ENCODE peak calls at places on chromosomes 13 and 19, in nine cellular contexts. G is spleen, Z is endothelial cell, P is psoas muscle, Q is pancreas, U is tibial nerve, F is brain microvascular endothelial cell, D is prostate gland, K is heart left ventricle. H is an unnamed sample.

GRCh38 chr13:96963786-96964475 is 30.3 kb downstream of the OXGR1 start:
- DNase-seq in G (no peak), Z (no peak), P (no peak), Q (no peak), U (no peak), F (no peak), D (no peak), K (no peak), H (no peak)

GRCh38 chr19:10871711-10872550 is 578 bp downstream of the CARM1 start:
- DNase-seq in G (peak), Z (peak), P (peak), Q (peak), U (no peak), F (no peak), D (no peak), K (peak), H (no peak)

GRCh38 chr13:95275322-95276118 is 25.7 kb downstream of the ABCC4 start:
- DNase-seq in G (no peak), Z (no peak), P (no peak), Q (no peak), U (no peak), F (no peak), D (no peak), K (no peak), H (no peak)

GRCh38 chr13:39296193-39296592 is 257.9 kb downstream of the NHLRC3 start:
- DNase-seq in G (no peak), Z (no peak), P (no peak), Q (no peak), U (no peak), F (no peak), D (no peak), K (no peak), H (no peak)

GRCh38 chr13:91726666-91727065 is 328.2 kb downstream of the GPC5 start:
- DNase-seq in G (no peak), Z (no peak), P (no peak), Q (no peak), U (no peak), F (no peak), D (no peak), K (no peak), H (no peak)

GRCh38 chr13:82717249-82717648 is 1165.0 kb downstream of the SLITRK1 start:
- DNase-seq in G (no peak), Z (no peak), P (no peak), Q (no peak), U (no peak), F (peak), D (no peak), K (no peak), H (no peak)

GRCh38 chr13:73715910-73716257 is 418.3 kb downstream of the KLF12 start:
- DNase-seq in G (no peak), Z (no peak), P (no peak), Q (no peak), U (no peak), F (no peak), D (no peak), K (no peak), H (no peak)

GRCh38 chr19:15672580-15673175 is at the start of gene CYP4F12:
- DNase-seq in G (peak), Z (no peak), P (peak), Q (peak), U (peak), F (no peak), D (peak), K (peak), H (peak)

GRCh38 chr19:45765365-45766292 is 3.4 kb downstream of the SIX5 start:
- DNase-seq in G (no peak), Z (no peak), P (no peak), Q (peak), U (no peak), F (no peak), D (no peak), K (peak), H (no peak)

GRCh38 chr19:27752530-27753184 is 1460.3 kb downstream of the UQCRFS1 start:
- DNase-seq in G (no peak), Z (no peak), P (no peak), Q (no peak), U (no peak), F (no peak), D (no peak), K (no peak), H (no peak)

GRCh38 chr13:101845501-101846012 is 393.1 kb downstream of the ITGBL1 start:
- DNase-seq in G (no peak), Z (no peak), P (no peak), Q (no peak), U (no peak), F (peak), D (no peak), K (no peak), H (no peak)

GRCh38 chr13:98567140-98567539 is 9.8 kb downstream of the STK24 start:
- DNase-seq in G (no peak), Z (no peak), P (no peak), Q (no peak), U (no peak), F (no peak), D (no peak), K (no peak), H (no peak)

GRCh38 chr19:9498183-9498902 is at the start of gene ZNF560:
- DNase-seq in G (no peak), Z (no peak), P (no peak), Q (no peak), U (no peak), F (peak), D (no peak), K (no peak), H (no peak)

GRCh38 chr19:27674701-27675100 is 1538.2 kb downstream of the UQCRFS1 start:
- DNase-seq in G (no peak), Z (no peak), P (no peak), Q (no peak), U (no peak), F (no peak), D (no peak), K (no peak), H (no peak)

GRCh38 chr13:46165485-46166220 is 16.3 kb downstream of the LCP1 start:
- DNase-seq in G (no peak), Z (no peak), P (no peak), Q (no peak), U (no peak), F (peak), D (no peak), K (no peak), H (no peak)

GRCh38 chr19:46069841-46070341 is 29.1 kb upstream of the IGFL4 start:
- DNase-seq in G (no peak), Z (no peak), P (no peak), Q (no peak), U (no peak), F (peak), D (no peak), K (no peak), H (no peak)

GRCh38 chr19:1065606-1066109 is 1.3 kb upstream of the ARHGAP45 start:
- DNase-seq in G (peak), Z (no peak), P (no peak), Q (no peak), U (no peak), F (no peak), D (no peak), K (no peak), H (no peak)

GRCh38 chr19:1466018-1466460 is 13.0 kb downstream of the C19orf25 start:
- DNase-seq in G (peak), Z (no peak), P (peak), Q (no peak), U (no peak), F (no peak), D (no peak), K (peak), H (no peak)

GRCh38 chr19:35793381-35794165 is 18.2 kb downstream of the ARHGAP33 start:
- DNase-seq in G (no peak), Z (no peak), P (no peak), Q (no peak), U (no peak), F (peak), D (no peak), K (no peak), H (no peak)

GRCh38 chr13:102770435-102770834 is 3.2 kb downstream of the TEX30 start:
- DNase-seq in G (no peak), Z (no peak), P (no peak), Q (no peak), U (no peak), F (no peak), D (no peak), K (no peak), H (no peak)

GRCh38 chr19:1590641-1591397 is 1.8 kb downstream of the MBD3 start:
- DNase-seq in G (no peak), Z (no peak), P (no peak), Q (no peak), U (no peak), F (no peak), D (no peak), K (no peak), H (no peak)

GRCh38 chr19:32866564-32867265 is 2.9 kb downstream of the SLC7A9 start:
- DNase-seq in G (peak), Z (no peak), P (peak), Q (no peak), U (no peak), F (no peak), D (no peak), K (no peak), H (no peak)

GRCh38 chr19:51712461-51713081 is 11.2 kb downstream of the HAS1 start:
- DNase-seq in G (no peak), Z (peak), P (no peak), Q (no peak), U (no peak), F (no peak), D (no peak), K (no peak), H (no peak)

GRCh38 chr19:51688665-51689571 is 4.2 kb upstream of the SPACA6 start:
- DNase-seq in G (peak), Z (peak), P (peak), Q (peak), U (peak), F (peak), D (peak), K (peak), H (peak)

GRCh38 chr19:863305-863620 is 3.8 kb downstream of the CFD start:
- DNase-seq in G (no peak), Z (no peak), P (no peak), Q (no peak), U (no peak), F (no peak), D (no peak), K (no peak), H (no peak)

GRCh38 chr19:3270908-3271307 is 46.4 kb downstream of the CELF5 start:
- DNase-seq in G (no peak), Z (peak), P (no peak), Q (no peak), U (no peak), F (peak), D (no peak), K (no peak), H (no peak)

GRCh38 chr19:21569497-21569870 is 64.1 kb downstream of the ZNF429 start:
- DNase-seq in G (no peak), Z (no peak), P (no peak), Q (peak), U (no peak), F (no peak), D (no peak), K (no peak), H (no peak)

GRCh38 chr13:29976535-29976934 is 126.1 kb upstream of the UBL3 start:
- DNase-seq in G (no peak), Z (no peak), P (no peak), Q (no peak), U (no peak), F (no peak), D (no peak), K (no peak), H (no peak)

GRCh38 chr13:109856350-109856749 is 70.0 kb upstream of the IRS2 start:
- DNase-seq in G (no peak), Z (no peak), P (no peak), Q (no peak), U (no peak), F (no peak), D (no peak), K (no peak), H (no peak)
- TF ChIP-seq CTCF in G (no peak), Z (no peak), P (no peak), Q (no peak), U (no peak), F (no peak), D (no peak), K (no peak), H (no peak)

GRCh38 chr13:113448545-113448884 is 4.8 kb downstream of the ADPRHL1 start:
- DNase-seq in G (no peak), Z (no peak), P (peak), Q (no peak), U (no peak), F (no peak), D (no peak), K (peak), H (no peak)

GRCh38 chr13:113447596-113447995 is 5.7 kb downstream of the ADPRHL1 start:
- DNase-seq in G (no peak), Z (no peak), P (peak), Q (no peak), U (no peak), F (no peak), D (no peak), K (no peak), H (no peak)

GRCh38 chr13:113451951-113452421 is 1.3 kb downstream of the ADPRHL1 start:
- DNase-seq in G (no peak), Z (no peak), P (peak), Q (no peak), U (no peak), F (no peak), D (no peak), K (peak), H (no peak)

GRCh38 chr13:113448885-113449692 is 4.2 kb downstream of the ADPRHL1 start:
- DNase-seq in G (peak), Z (no peak), P (peak), Q (peak), U (peak), F (no peak), D (no peak), K (no peak), H (no peak)

GRCh38 chr13:113449693-113450347 is 3.5 kb downstream of the ADPRHL1 start:
- DNase-seq in G (no peak), Z (no peak), P (peak), Q (no peak), U (no peak), F (no peak), D (no peak), K (no peak), H (no peak)
- TF ChIP-seq CTCF in G (no peak), Z (no peak), P (no peak), Q (no peak), U (no peak), F (no peak), D (no peak), K (no peak), H (no peak)

GRCh38 chr19:12676928-12677327 is 4.8 kb downstream of the DHPS start:
- DNase-seq in G (no peak), Z (no peak), P (no peak), Q (no peak), U (no peak), F (no peak), D (no peak), K (no peak), H (no peak)

GRCh38 chr19:12685831-12686230 is 2.0 kb upstream of the GNG14 start:
- DNase-seq in G (no peak), Z (no peak), P (no peak), Q (no peak), U (no peak), F (no peak), D (no peak), K (no peak), H (no peak)

GRCh38 chr19:12680034-12680433 is 1.6 kb downstream of the DHPS start:
- DNase-seq in G (peak), Z (no peak), P (no peak), Q (no peak), U (no peak), F (no peak), D (no peak), K (no peak), H (no peak)

GRCh38 chr19:12676384-12676792 is 5.3 kb downstream of the DHPS start:
- DNase-seq in G (peak), Z (peak), P (peak), Q (peak), U (peak), F (peak), D (peak), K (peak), H (peak)

GRCh38 chr19:12681074-12681987 is at the start of gene DHPS:
- DNase-seq in G (peak), Z (peak), P (peak), Q (peak), U (peak), F (peak), D (peak), K (peak), H (peak)
- TF ChIP-seq CTCF in G (no peak), Z (no peak), P (no peak), Q (no peak), U (no peak), F (no peak), D (no peak), K (peak), H (no peak)

DNA sequence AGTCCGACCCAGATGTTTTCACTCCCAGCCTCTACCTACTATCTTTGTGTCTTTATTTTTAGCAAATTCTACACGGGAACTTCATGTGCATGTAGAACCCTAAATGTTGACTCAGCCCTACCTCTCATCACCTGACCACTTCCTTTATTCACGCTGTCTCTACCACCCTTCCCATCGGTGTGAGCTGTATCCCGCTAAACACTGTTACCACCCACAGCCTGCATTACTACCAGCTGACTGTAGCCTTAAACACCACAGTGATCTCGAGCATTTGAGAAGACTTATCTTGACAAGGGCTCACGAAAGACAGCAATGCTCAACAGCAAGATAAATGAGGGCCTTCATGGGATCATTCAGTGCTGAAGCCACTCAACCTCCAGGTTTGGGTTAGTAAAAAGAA is 15.1 kb downstream of the NCR1 start:
- DNase-seq in G (no peak), Z (no peak), P (no peak), Q (no peak), U (no peak), F (no peak), D (no peak), K (no peak), H (no peak)
- TF ChIP-seq CTCF in G (no peak), Z (no peak), P (no peak), Q (no peak), U (no peak), F (no peak), D (no peak), K (no peak), H (no peak)

DNA sequence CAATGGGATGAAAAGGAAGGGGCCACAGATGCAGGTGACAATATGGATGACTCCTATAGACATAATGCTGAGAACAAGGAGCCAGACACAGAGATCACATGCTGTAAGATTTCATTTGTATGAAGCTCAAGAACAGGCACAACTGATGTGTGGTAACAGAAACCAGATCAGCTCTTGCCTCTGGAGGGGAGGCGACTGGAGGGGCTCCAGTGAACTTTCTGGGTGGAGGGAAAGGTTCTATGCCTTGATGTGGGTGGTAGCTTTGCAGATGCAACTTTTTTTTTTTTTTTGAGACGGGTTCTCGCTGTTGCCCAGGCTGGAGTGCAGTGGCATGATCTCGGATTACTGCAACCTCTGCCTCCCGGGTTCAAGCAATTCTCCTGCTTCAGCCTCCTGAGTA is 6.0 kb upstream of the RABAC1 start:
- DNase-seq in G (no peak), Z (no peak), P (no peak), Q (no peak), U (no peak), F (no peak), D (no peak), K (no peak), H (no peak)
- TF ChIP-seq CTCF in G (no peak), Z (no peak), P (no peak), Q (no peak), U (no peak), F (no peak), D (no peak), K (no peak), H (no peak)

DNA sequence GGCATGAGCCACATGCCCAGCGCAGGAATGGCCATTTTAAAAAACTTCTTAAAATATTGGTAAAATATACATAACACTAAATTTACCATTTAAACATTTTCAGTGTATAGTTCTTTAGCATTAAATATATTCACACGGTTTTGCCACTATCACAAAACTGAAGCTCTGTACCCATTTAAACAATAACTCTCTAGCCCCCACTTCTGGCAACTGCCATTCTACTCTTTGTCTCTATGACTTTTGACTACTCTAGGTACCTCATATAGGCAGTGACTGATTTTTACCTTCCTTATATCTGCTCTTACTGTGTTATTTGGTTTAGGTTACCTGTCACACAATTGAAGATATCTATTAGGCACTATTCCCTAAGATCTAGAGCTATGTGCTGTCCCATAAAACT is 2.3 kb upstream of the KBTBD7 start:
- DNase-seq in G (no peak), Z (no peak), P (no peak), Q (no peak), U (no peak), F (no peak), D (no peak), K (no peak), H (no peak)
- TF ChIP-seq CTCF in G (no peak), Z (no peak), P (no peak), Q (no peak), U (no peak), F (peak), D (no peak), K (no peak), H (no peak)

DNA sequence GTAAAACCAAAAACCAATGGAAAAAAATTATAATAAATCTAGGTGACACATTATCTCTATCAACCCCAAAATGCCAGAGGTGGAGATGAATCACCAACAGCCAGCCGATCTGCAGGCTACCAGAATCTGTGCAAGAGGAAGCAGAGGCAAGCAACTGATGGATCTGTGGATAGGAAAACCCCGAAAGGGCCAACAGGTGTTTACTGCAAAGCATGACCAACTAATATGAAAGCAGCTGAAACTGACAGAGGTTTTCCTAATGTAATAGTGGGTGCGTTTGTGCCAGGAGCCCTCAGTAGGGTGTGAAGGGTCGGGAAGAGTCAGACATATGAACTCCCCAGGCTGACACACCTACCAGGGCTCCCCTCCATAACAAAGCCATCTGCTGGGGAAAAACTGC is 554.6 kb downstream of the RFC3 start:
- DNase-seq in G (no peak), Z (no peak), P (no peak), Q (no peak), U (no peak), F (no peak), D (no peak), K (no peak), H (no peak)
- TF ChIP-seq CTCF in G (no peak), Z (no peak), P (no peak), Q (no peak), U (no peak), F (no peak), D (no peak), K (no peak), H (no peak)

GRCh38 chr19:56759531-56759930 is 81.0 kb downstream of the PEG3 start:
- DNase-seq in G (no peak), Z (no peak), P (no peak), Q (no peak), U (no peak), F (no peak), D (no peak), K (no peak), H (no peak)

GRCh38 chr19:56760842-56761241 is 79.7 kb downstream of the PEG3 start:
- DNase-seq in G (no peak), Z (no peak), P (no peak), Q (no peak), U (no peak), F (no peak), D (no peak), K (no peak), H (no peak)

GRCh38 chr19:56765107-56765506 is 75.4 kb downstream of the PEG3 start:
- DNase-seq in G (peak), Z (no peak), P (peak), Q (peak), U (no peak), F (peak), D (peak), K (peak), H (peak)

GRCh38 chr19:56769650-56770049 is 70.9 kb downstream of the PEG3 start:
- DNase-seq in G (no peak), Z (no peak), P (no peak), Q (no peak), U (no peak), F (no peak), D (no peak), K (no peak), H (no peak)

DNA sequence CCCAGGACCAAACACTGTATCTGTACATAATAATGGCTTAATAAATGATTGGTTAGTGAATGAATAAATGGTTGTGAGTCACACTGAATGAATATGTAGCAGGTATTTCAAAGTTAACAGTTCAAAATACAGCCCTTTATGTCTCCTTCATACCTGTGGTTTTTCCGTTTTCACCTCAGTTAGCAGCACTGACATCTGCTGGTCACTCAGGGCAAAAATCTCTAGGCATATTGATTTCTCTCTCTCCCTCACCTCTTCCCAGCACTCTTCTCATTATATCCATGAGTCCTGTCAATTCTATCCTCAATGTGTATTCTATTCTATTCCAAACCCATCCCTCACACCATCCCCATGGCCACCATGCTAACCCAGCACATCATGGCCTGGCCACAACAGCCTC is 76.2 kb downstream of the PEG3 start:
- DNase-seq in G (no peak), Z (no peak), P (no peak), Q (no peak), U (no peak), F (no peak), D (no peak), K (no peak), H (no peak)
- TF ChIP-seq CTCF in G (no peak), Z (no peak), P (no peak), Q (no peak), U (no peak), F (no peak), D (no peak), K (no peak), H (no peak)